ENCODE peak calls at places on chromosomes 7 and 10, in six cellular contexts. X is brain microvascular endothelial cell; S is AG04449; O is activated naive CD4-positive, alpha-beta T cell; E is NCI-H82; Z is activated CD4-positive, alpha-beta T cell treated with anti-CD3 and anti-CD28 coated beads, Interleukin-2, amount 10 ng/mL, durations not matched to agents 24 days and 14 days. D is an unnamed sample.

GRCh38 chr7:28761485-28761884 is 196.6 kb downstream of the TRIL start:
- DNase-seq in Z (no peak), O (no peak), E (no peak), X (no peak), S (no peak), D (no peak)

GRCh38 chr10:22803201-22803895 is 89.0 kb upstream of the PIP4K2A start:
- DNase-seq in S (no peak), X (no peak), E (no peak), O (no peak), Z (no peak), D (no peak)

GRCh38 chr7:155369766-155370165 is 72.1 kb downstream of the INSIG1 start:
- DNase-seq in O (no peak), X (no peak), Z (no peak), S (no peak), E (no peak), D (no peak)

GRCh38 chr10:30353851-30354250 is 4.8 kb upstream of the MTPAP start:
- DNase-seq in X (peak; percentile 86), O (no peak), E (no peak), S (peak; percentile 90), Z (peak; percentile 51), D (no peak)

GRCh38 chr7:70797109-70797514 is 334.8 kb upstream of the GALNT17 start:
- DNase-seq in Z (no peak), O (no peak), E (no peak), X (no peak), S (no peak), D (no peak)

GRCh38 chr10:17655567-17656146 is 11.7 kb downstream of the STAM start:
- DNase-seq in Z (peak; percentile 38), O (no peak), E (no peak), S (no peak), X (peak; percentile 61), D (no peak)

GRCh38 chr10:102117391-102118159 is 2.6 kb downstream of the LDB1 start:
- DNase-seq in S (no peak), Z (peak; percentile 87), O (no peak), E (peak; percentile 81), X (no peak), D (peak; percentile 70)

GRCh38 chr10:125159486-125159931 is 854 bp downstream of the CTBP2 start:
- DNase-seq in S (no peak), O (no peak), E (no peak), X (no peak), Z (no peak), D (peak; percentile 51)

GRCh38 chr10:5688587-5688986 is 3.9 kb downstream of the TASOR2 start:
- DNase-seq in S (no peak), Z (no peak), O (no peak), X (no peak), E (no peak), D (no peak)

GRCh38 chr10:79444243-79445119 is 943 bp downstream of the ZCCHC24 start:
- DNase-seq in E (peak; percentile 35), O (peak; percentile 17), X (peak; percentile 43), S (no peak), Z (peak; percentile 88), D (peak; percentile 60)

GRCh38 chr7:159056722-159057121 is 87.9 kb downstream of the VIPR2 start:
- DNase-seq in O (no peak), E (no peak), X (no peak), Z (no peak), S (no peak), D (no peak)

GRCh38 chr10:96638696-96639095 is 51.9 kb upstream of the TM9SF3 start:
- DNase-seq in X (no peak), O (no peak), E (no peak), S (no peak), Z (no peak), D (no peak)

GRCh38 chr7:27526991-27527722 is 135.5 kb downstream of the HIBADH start:
- DNase-seq in X (no peak), E (peak; percentile 40), Z (no peak), S (no peak), O (no peak), D (no peak)

GRCh38 chr10:27741173-27742091 is 4.2 kb downstream of the MKX start:
- DNase-seq in X (no peak), O (no peak), E (no peak), Z (no peak), S (no peak), D (no peak)

GRCh38 chr10:12332572-12333381 is 16.6 kb upstream of the CAMK1D start:
- DNase-seq in S (no peak), X (peak; percentile 52), O (no peak), E (no peak), Z (no peak), D (no peak)

GRCh38 chr10:103448751-103449150 is 3.4 kb downstream of the CALHM2 start:
- DNase-seq in Z (no peak), E (no peak), S (peak; percentile 47), O (no peak), X (peak; percentile 76), D (no peak)

GRCh38 chr7:24668922-24669635 is 88.2 kb downstream of the GSDME start:
- DNase-seq in E (no peak), S (no peak), Z (no peak), X (no peak), O (no peak), D (no peak)

GRCh38 chr7:44581426-44581906 is 565 bp downstream of the TMED4 start:
- DNase-seq in S (no peak), E (peak; percentile 44), O (no peak), Z (peak; percentile 87), X (no peak), D (no peak)

GRCh38 chr10:97612386-97612785 is 20.9 kb downstream of the MORN4 start:
- DNase-seq in O (no peak), E (peak; percentile 57), S (no peak), X (peak; percentile 53), Z (no peak), D (no peak)

GRCh38 chr7:36652431-36652830 is 71.9 kb downstream of the AOAH start:
- DNase-seq in X (no peak), O (no peak), E (no peak), S (no peak), Z (no peak), D (no peak)

GRCh38 chr10:86075512-86075911 is 291.1 kb downstream of the GRID1 start:
- DNase-seq in Z (no peak), X (no peak), O (no peak), E (no peak), S (no peak), D (no peak)

GRCh38 chr10:115949282-115949844 is 323.6 kb downstream of the GFRA1 start:
- DNase-seq in Z (no peak), E (peak; percentile 4), X (no peak), S (no peak), O (no peak), D (no peak)

GRCh38 chr10:110706690-110707098 is 62.6 kb downstream of the RBM20 start:
- DNase-seq in E (no peak), X (peak; percentile 87), S (peak; percentile 89), Z (no peak), O (no peak), D (no peak)

GRCh38 chr7:140330128-140330527 is 68.2 kb downstream of the SLC37A3 start:
- DNase-seq in X (no peak), S (no peak), E (no peak), O (no peak), Z (no peak), D (no peak)

GRCh38 chr7:130227883-130228575 is 20.4 kb downstream of the SSMEM1 start:
- DNase-seq in S (no peak), X (no peak), E (no peak), Z (no peak), O (no peak), D (no peak)

GRCh38 chr10:77392851-77393250 is 244.8 kb downstream of the KCNMA1 start:
- DNase-seq in Z (no peak), X (peak; percentile 93), S (peak; percentile 91), O (no peak), E (no peak), D (no peak)

GRCh38 chr7:80403686-80404241 is 108.1 kb downstream of the GNAT3 start:
- DNase-seq in S (no peak), Z (no peak), O (no peak), X (no peak), E (no peak), D (no peak)

GRCh38 chr10:130171196-130171595 is 35.0 kb downstream of the GLRX3 start:
- DNase-seq in Z (peak; percentile 86), O (no peak), S (no peak), E (no peak), X (no peak), D (no peak)

GRCh38 chr7:94044806-94045205 is 40.7 kb upstream of the BET1 start:
- DNase-seq in E (no peak), X (no peak), Z (no peak), O (no peak), S (no peak), D (no peak)

GRCh38 chr10:108496131-108496530 is 1331.6 kb upstream of the SORCS1 start:
- DNase-seq in X (no peak), O (no peak), E (no peak), Z (no peak), S (peak; percentile 10), D (no peak)

GRCh38 chr7:133649593-133649992 is 396.7 kb downstream of the EXOC4 start:
- DNase-seq in O (no peak), Z (no peak), E (no peak), X (no peak), S (no peak), D (no peak)

GRCh38 chr10:44966816-44967509 is 7.4 kb downstream of the RASSF4 start:
- DNase-seq in Z (no peak), S (no peak), X (no peak), E (no peak), O (no peak), D (no peak)

GRCh38 chr7:55296070-55296469 is 69.1 kb upstream of the LANCL2 start:
- DNase-seq in E (no peak), X (no peak), S (no peak), O (no peak), Z (no peak), D (no peak)

GRCh38 chr10:79102056-79102874 is 33.5 kb downstream of the ZMIZ1 start:
- DNase-seq in Z (no peak), E (peak; percentile 87), O (no peak), S (no peak), X (no peak), D (peak; percentile 61)

GRCh38 chr7:158729646-158730382 is 25.2 kb upstream of the NCAPG2 start:
- DNase-seq in Z (peak; percentile 50), X (no peak), E (no peak), S (no peak), O (no peak), D (no peak)

GRCh38 chr7:17474724-17475344 is 176.4 kb downstream of the AHR start:
- DNase-seq in E (peak; percentile 48), X (no peak), O (no peak), S (no peak), Z (no peak), D (peak; percentile 30)

D was measured in D341Med.